ENCODE peak calls at places on chromosomes 7 and 10, in five cellular contexts. One of them, this sample, is unnamed.

GRCh38 chr7:44547536-44548221 is 6.5 kb upstream of the NPC1L1 start:
- DNase-seq in endothelial cell: no peak
- DNase-seq in fibroblast of the aortic adventitia: no peak
- DNase-seq in AG04450: no peak
- DNase-seq in GM06990: no peak
- DNase-seq in this sample: no peak

GRCh38 chr7:112346381-112347060 is 103.7 kb upstream of the IFRD1 start:
- DNase-seq in endothelial cell: no peak
- DNase-seq in fibroblast of the aortic adventitia: peak; percentile 44
- DNase-seq in AG04450: no peak
- DNase-seq in GM06990: no peak
- DNase-seq in this sample: no peak

GRCh38 chr10:18214692-18215563 is 74.7 kb downstream of the CACNB2 start:
- DNase-seq in endothelial cell: peak; percentile 66
- DNase-seq in fibroblast of the aortic adventitia: peak; percentile 85
- DNase-seq in AG04450: no peak
- DNase-seq in GM06990: no peak
- DNase-seq in this sample: peak; percentile 44

GRCh38 chr10:1434202-1434601 is 303.1 kb downstream of the ADARB2 start:
- DNase-seq in endothelial cell: no peak
- DNase-seq in fibroblast of the aortic adventitia: no peak
- DNase-seq in AG04450: no peak
- DNase-seq in GM06990: no peak
- DNase-seq in this sample: no peak

GRCh38 chr10:97481071-97481470 is 17.2 kb downstream of the MMS19 start:
- DNase-seq in endothelial cell: no peak
- DNase-seq in fibroblast of the aortic adventitia: no peak
- DNase-seq in AG04450: no peak
- DNase-seq in GM06990: no peak
- DNase-seq in this sample: no peak

GRCh38 chr7:33964417-33965115 is 59.2 kb downstream of the BMPER start:
- DNase-seq in endothelial cell: no peak
- DNase-seq in fibroblast of the aortic adventitia: peak; percentile 61
- DNase-seq in AG04450: no peak
- DNase-seq in GM06990: no peak
- DNase-seq in this sample: no peak

GRCh38 chr7:1101580-1102431 is 13.9 kb downstream of the GPER1 start:
- DNase-seq in endothelial cell: no peak
- DNase-seq in fibroblast of the aortic adventitia: peak; percentile 11
- DNase-seq in AG04450: no peak
- DNase-seq in GM06990: no peak
- DNase-seq in this sample: no peak

GRCh38 chr7:36840930-36841329 is 116.6 kb upstream of the AOAH start:
- DNase-seq in endothelial cell: no peak
- DNase-seq in fibroblast of the aortic adventitia: no peak
- DNase-seq in AG04450: no peak
- DNase-seq in GM06990: no peak
- DNase-seq in this sample: no peak

GRCh38 chr10:31010062-31010461 is 21.6 kb downstream of the ZNF438 start:
- DNase-seq in endothelial cell: no peak
- DNase-seq in fibroblast of the aortic adventitia: no peak
- DNase-seq in AG04450: no peak
- DNase-seq in GM06990: no peak
- DNase-seq in this sample: no peak

GRCh38 chr10:64076322-64076940 is 555.2 kb downstream of the REEP3 start:
- DNase-seq in endothelial cell: no peak
- DNase-seq in fibroblast of the aortic adventitia: no peak
- DNase-seq in AG04450: no peak
- DNase-seq in GM06990: no peak
- DNase-seq in this sample: no peak

GRCh38 chr7:45084901-45085618 is 3.7 kb downstream of the NACAD start:
- DNase-seq in endothelial cell: no peak
- DNase-seq in fibroblast of the aortic adventitia: no peak
- DNase-seq in AG04450: no peak
- DNase-seq in GM06990: no peak
- DNase-seq in this sample: no peak

GRCh38 chr10:66671562-66671961 is 254.3 kb upstream of the LRRTM3 start:
- DNase-seq in endothelial cell: no peak
- DNase-seq in fibroblast of the aortic adventitia: no peak
- DNase-seq in AG04450: no peak
- DNase-seq in GM06990: no peak
- DNase-seq in this sample: no peak

GRCh38 chr7:30028749-30029635 is 780 bp downstream of the PLEKHA8 start:
- DNase-seq in endothelial cell: no peak
- DNase-seq in fibroblast of the aortic adventitia: peak; percentile 49
- DNase-seq in AG04450: no peak
- DNase-seq in GM06990: no peak
- DNase-seq in this sample: peak; percentile 41

GRCh38 chr10:5817322-5818047 is 4.3 kb upstream of the GDI2 start:
- DNase-seq in endothelial cell: no peak
- DNase-seq in fibroblast of the aortic adventitia: no peak
- DNase-seq in AG04450: no peak
- DNase-seq in GM06990: no peak
- DNase-seq in this sample: no peak

GRCh38 chr10:69090687-69091450 is 3.0 kb downstream of the SRGN start:
- DNase-seq in endothelial cell: no peak
- DNase-seq in fibroblast of the aortic adventitia: peak; percentile 23
- DNase-seq in AG04450: no peak
- DNase-seq in GM06990: no peak
- DNase-seq in this sample: no peak

GRCh38 chr10:125774581-125775191 is 935 bp downstream of the MMP21 start:
- DNase-seq in endothelial cell: no peak
- DNase-seq in fibroblast of the aortic adventitia: no peak
- DNase-seq in AG04450: no peak
- DNase-seq in GM06990: no peak
- DNase-seq in this sample: no peak

GRCh38 chr10:12667006-12667405 is 317.7 kb downstream of the CAMK1D start:
- DNase-seq in endothelial cell: no peak
- DNase-seq in fibroblast of the aortic adventitia: no peak
- DNase-seq in AG04450: no peak
- DNase-seq in GM06990: no peak
- DNase-seq in this sample: no peak

GRCh38 chr10:69749180-69750010 is 52.3 kb upstream of the COL13A1 start:
- DNase-seq in endothelial cell: no peak
- DNase-seq in fibroblast of the aortic adventitia: peak; percentile 28
- DNase-seq in AG04450: no peak
- DNase-seq in GM06990: no peak
- DNase-seq in this sample: no peak

GRCh38 chr10:74282151-74282852 is 131.3 kb downstream of the ADK start:
- DNase-seq in endothelial cell: no peak
- DNase-seq in fibroblast of the aortic adventitia: peak; percentile 60
- DNase-seq in AG04450: no peak
- DNase-seq in GM06990: no peak
- DNase-seq in this sample: no peak

GRCh38 chr10:103648231-103648950 is 154.9 kb downstream of the NEURL1 start:
- DNase-seq in endothelial cell: no peak
- DNase-seq in fibroblast of the aortic adventitia: peak; percentile 68
- DNase-seq in AG04450: no peak
- DNase-seq in GM06990: no peak
- DNase-seq in this sample: no peak

GRCh38 chr7:43430412-43430811 is 152.5 kb upstream of the STK17A start:
- DNase-seq in endothelial cell: no peak
- DNase-seq in fibroblast of the aortic adventitia: peak; percentile 3
- DNase-seq in AG04450: no peak
- DNase-seq in GM06990: no peak
- DNase-seq in this sample: no peak

GRCh38 chr10:113108180-113108835 is 158.3 kb downstream of the TCF7L2 start:
- DNase-seq in endothelial cell: peak; percentile 81
- DNase-seq in fibroblast of the aortic adventitia: no peak
- DNase-seq in AG04450: no peak
- DNase-seq in GM06990: no peak
- DNase-seq in this sample: peak; percentile 28

GRCh38 chr7:150308575-150308974 is 14.6 kb upstream of the LRRC61 start:
- DNase-seq in endothelial cell: no peak
- DNase-seq in fibroblast of the aortic adventitia: no peak
- DNase-seq in AG04450: no peak
- DNase-seq in GM06990: no peak
- DNase-seq in this sample: no peak

GRCh38 chr7:158535079-158535478 is 52.5 kb downstream of the PTPRN2 start:
- DNase-seq in endothelial cell: no peak
- DNase-seq in fibroblast of the aortic adventitia: no peak
- DNase-seq in AG04450: no peak
- DNase-seq in GM06990: no peak
- DNase-seq in this sample: no peak

GRCh38 chr7:148368562-148368961 is 222.0 kb upstream of the C7orf33 start:
- DNase-seq in endothelial cell: no peak
- DNase-seq in fibroblast of the aortic adventitia: no peak
- DNase-seq in AG04450: no peak
- DNase-seq in GM06990: peak; percentile 37
- DNase-seq in this sample: no peak

GRCh38 chr7:37908221-37908788 is 8.3 kb downstream of the SFRP4 start:
- DNase-seq in endothelial cell: no peak
- DNase-seq in fibroblast of the aortic adventitia: peak; percentile 99
- DNase-seq in AG04450: no peak
- DNase-seq in GM06990: no peak
- DNase-seq in this sample: no peak

GRCh38 chr7:75596727-75597614 is 104.9 kb downstream of the SPDYE5 start:
- DNase-seq in endothelial cell: no peak
- DNase-seq in fibroblast of the aortic adventitia: no peak
- DNase-seq in AG04450: no peak
- DNase-seq in GM06990: peak; percentile 70
- DNase-seq in this sample: peak; percentile 1

GRCh38 chr7:3371601-3372000 is 70.5 kb downstream of the SDK1 start:
- DNase-seq in endothelial cell: no peak
- DNase-seq in fibroblast of the aortic adventitia: no peak
- DNase-seq in AG04450: no peak
- DNase-seq in GM06990: no peak
- DNase-seq in this sample: no peak

GRCh38 chr7:5428470-5429252 is 5.0 kb upstream of the TNRC18 start:
- DNase-seq in endothelial cell: peak; percentile 38
- DNase-seq in fibroblast of the aortic adventitia: peak; percentile 93
- DNase-seq in AG04450: peak; percentile 72
- DNase-seq in GM06990: no peak
- DNase-seq in this sample: peak; percentile 71

GRCh38 chr7:143381427-143382125 is 431 bp downstream of the ZYX start:
- DNase-seq in endothelial cell: no peak
- DNase-seq in fibroblast of the aortic adventitia: peak; percentile 82
- DNase-seq in AG04450: peak; percentile 55
- DNase-seq in GM06990: no peak
- DNase-seq in this sample: peak; percentile 72

GRCh38 chr10:48587101-48587500 is 17.8 kb downstream of the ARHGAP22 start:
- DNase-seq in endothelial cell: no peak
- DNase-seq in fibroblast of the aortic adventitia: no peak
- DNase-seq in AG04450: no peak
- DNase-seq in GM06990: no peak
- DNase-seq in this sample: no peak

GRCh38 chr7:121079425-121080169 is 91.1 kb downstream of the CPED1 start:
- DNase-seq in endothelial cell: no peak
- DNase-seq in fibroblast of the aortic adventitia: peak; percentile 62
- DNase-seq in AG04450: no peak
- DNase-seq in GM06990: no peak
- DNase-seq in this sample: no peak

GRCh38 chr10:13401142-13401541 is 53.0 kb upstream of the SEPHS1 start:
- DNase-seq in endothelial cell: no peak
- DNase-seq in fibroblast of the aortic adventitia: no peak
- DNase-seq in AG04450: no peak
- DNase-seq in GM06990: no peak
- DNase-seq in this sample: no peak

GRCh38 chr7:81051811-81052413 is 133.1 kb upstream of the SEMA3C start:
- DNase-seq in endothelial cell: no peak
- DNase-seq in fibroblast of the aortic adventitia: no peak
- DNase-seq in AG04450: no peak
- DNase-seq in GM06990: no peak
- DNase-seq in this sample: no peak

GRCh38 chr7:107917770-107918651 is 27.0 kb downstream of the DLD start:
- DNase-seq in endothelial cell: no peak
- DNase-seq in fibroblast of the aortic adventitia: no peak
- DNase-seq in AG04450: no peak
- DNase-seq in GM06990: no peak
- DNase-seq in this sample: no peak

GRCh38 chr10:103504181-103504783 is 10.8 kb downstream of the NEURL1 start:
- DNase-seq in endothelial cell: no peak
- DNase-seq in fibroblast of the aortic adventitia: peak; percentile 94
- DNase-seq in AG04450: peak; percentile 70
- DNase-seq in GM06990: no peak
- DNase-seq in this sample: peak; percentile 59

DNA sequence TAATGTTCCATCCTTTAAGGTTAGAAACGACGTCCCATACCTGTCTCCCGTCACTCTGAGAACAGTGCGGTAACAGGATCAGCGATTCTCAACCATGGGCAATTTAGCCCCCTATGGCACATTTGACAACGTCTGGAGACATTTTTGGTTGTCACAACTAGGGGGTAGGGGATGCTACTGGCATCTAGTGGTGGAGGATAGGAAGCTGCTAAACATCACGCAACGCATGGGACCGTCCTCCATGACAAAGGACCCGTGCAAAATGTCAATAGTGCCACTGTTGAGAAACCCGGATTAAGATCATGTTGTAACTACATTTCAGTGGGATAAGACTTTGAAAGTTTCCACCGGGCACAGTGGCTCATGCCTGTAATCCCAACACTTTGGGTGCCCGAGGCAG is 5.0 kb upstream of the PAXIP1 start:
- DNase-seq in endothelial cell: peak; percentile 31
- DNase-seq in fibroblast of the aortic adventitia: no peak
- DNase-seq in AG04450: no peak
- DNase-seq in GM06990: no peak
- DNase-seq in this sample: no peak
- TF ChIP-seq CTCF in endothelial cell: no peak
- TF ChIP-seq CTCF in fibroblast of the aortic adventitia: peak; percentile 29
- TF ChIP-seq CTCF in AG04450: peak; percentile 38
- TF ChIP-seq CTCF in GM06990: peak; percentile 34
- TF ChIP-seq CTCF in this sample: no peak

GRCh38 chr7:94289071-94289470 is 105.6 kb upstream of the COL1A2 start:
- DNase-seq in endothelial cell: peak; percentile 64
- DNase-seq in fibroblast of the aortic adventitia: peak; percentile 94
- DNase-seq in AG04450: peak; percentile 80
- DNase-seq in GM06990: no peak
- DNase-seq in this sample: peak; percentile 64
- TF ChIP-seq CTCF in endothelial cell: peak; percentile 63
- TF ChIP-seq CTCF in fibroblast of the aortic adventitia: peak; percentile 100
- TF ChIP-seq CTCF in AG04450: peak; percentile 100
- TF ChIP-seq CTCF in GM06990: peak; percentile 41
- TF ChIP-seq CTCF in this sample: peak; percentile 62

GRCh38 chr10:86684305-86684704 is 16.0 kb downstream of the LDB3 start:
- DNase-seq in endothelial cell: peak; percentile 68
- DNase-seq in fibroblast of the aortic adventitia: peak; percentile 21
- DNase-seq in AG04450: no peak
- DNase-seq in GM06990: no peak
- DNase-seq in this sample: peak; percentile 58
- TF ChIP-seq CTCF in endothelial cell: peak; percentile 46
- TF ChIP-seq CTCF in fibroblast of the aortic adventitia: peak; percentile 40
- TF ChIP-seq CTCF in AG04450: peak; percentile 60
- TF ChIP-seq CTCF in GM06990: no peak
- TF ChIP-seq CTCF in this sample: no peak

DNA sequence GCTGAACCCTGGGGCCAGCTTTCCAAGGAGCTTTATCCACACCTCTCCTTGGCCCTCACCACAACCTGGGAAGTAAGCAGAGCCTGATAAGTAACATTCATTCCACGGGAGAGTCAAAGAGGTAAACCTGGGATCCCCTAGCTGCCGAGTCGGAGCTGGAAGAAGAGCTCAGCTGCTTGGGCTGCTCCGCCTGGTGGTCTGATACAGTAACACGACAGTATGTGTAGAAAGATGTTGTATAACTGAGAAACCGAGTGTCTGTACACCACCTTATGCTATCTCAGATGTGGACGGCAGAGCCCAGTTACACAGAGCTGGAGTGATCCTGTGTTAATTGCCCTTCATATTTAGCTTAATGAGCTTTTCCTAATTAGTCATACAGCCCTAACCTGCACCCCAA is 151.3 kb upstream of the KMT2E start:
- DNase-seq in endothelial cell: peak; percentile 28
- DNase-seq in fibroblast of the aortic adventitia: no peak
- DNase-seq in AG04450: no peak
- DNase-seq in GM06990: no peak
- DNase-seq in this sample: no peak
- TF ChIP-seq CTCF in endothelial cell: peak; percentile 47
- TF ChIP-seq CTCF in fibroblast of the aortic adventitia: peak; percentile 31
- TF ChIP-seq CTCF in AG04450: peak; percentile 20
- TF ChIP-seq CTCF in GM06990: peak; percentile 37
- TF ChIP-seq CTCF in this sample: no peak